ENCODE peak calls at places on chromosomes 3 and 15, in eight cellular contexts. L is stomach, Z is ovary, D is tibial nerve, A is A549, N is sigmoid colon, J is HepG2, Y is esophagus muscularis mucosa. R is an unnamed sample.

GRCh38 chr15:90451215-90451850 is 63.3 kb downstream of the IQGAP1 start:
- DNase-seq in D (no peak), A (no peak), J (no peak), Z (no peak), L (no peak), N (no peak), Y (no peak), R (no peak)

GRCh38 chr3:63807901-63808589 is 11.1 kb upstream of the C3orf49 start:
- DNase-seq in Y (no peak), D (no peak), L (no peak), Z (no peak), N (no peak), A (no peak), J (no peak), R (no peak)

GRCh38 chr15:95609096-95609495 is 721.4 kb upstream of the NR2F2 start:
- DNase-seq in A (no peak), N (no peak), Z (no peak), J (no peak), D (no peak), Y (no peak), L (no peak), R (no peak)

GRCh38 chr15:68385240-68385561 is 46.8 kb downstream of the ITGA11 start:
- DNase-seq in D (no peak), J (no peak), Z (peak), Y (no peak), N (peak), L (peak), A (no peak), R (no peak)

GRCh38 chr15:64813075-64813474 is 12.4 kb downstream of the PIF1 start:
- DNase-seq in Z (no peak), J (peak), N (no peak), Y (no peak), L (no peak), A (no peak), D (no peak), R (no peak)

GRCh38 chr3:7285502-7285901 is 424.6 kb downstream of the GRM7 start:
- DNase-seq in A (no peak), N (no peak), Y (no peak), D (no peak), J (no peak), L (no peak), Z (no peak), R (no peak)

GRCh38 chr3:11246663-11246970 is 25.6 kb upstream of the ATG7 start:
- DNase-seq in Z (no peak), Y (no peak), A (no peak), D (no peak), J (no peak), N (no peak), L (no peak), R (no peak)

GRCh38 chr3:190225186-190225692 is 97.0 kb downstream of the CLDN1 start:
- DNase-seq in D (no peak), N (no peak), L (no peak), A (no peak), J (peak), Y (no peak), Z (no peak), R (no peak)

GRCh38 chr15:89628791-89629715 is 26.2 kb downstream of the KIF7 start:
- DNase-seq in D (no peak), Z (no peak), A (no peak), J (no peak), N (no peak), L (no peak), Y (peak), R (no peak)

GRCh38 chr15:49370782-49371181 is 52.3 kb upstream of the FGF7 start:
- DNase-seq in L (no peak), D (no peak), Z (no peak), A (no peak), Y (no peak), J (no peak), N (no peak), R (no peak)

GRCh38 chr15:70127288-70127746 is 29.6 kb upstream of the TLE3 start:
- DNase-seq in L (peak), Z (no peak), N (peak), D (peak), A (no peak), Y (no peak), J (peak), R (peak)

GRCh38 chr3:55413236-55413635 is 73.9 kb downstream of the WNT5A start:
- DNase-seq in Z (no peak), Y (no peak), A (no peak), J (no peak), L (no peak), D (no peak), N (no peak), R (no peak)

GRCh38 chr3:111465081-111465670 is 76.8 kb upstream of the CD96 start:
- DNase-seq in J (no peak), Y (no peak), D (no peak), N (no peak), Z (no peak), A (no peak), L (no peak), R (no peak)

GRCh38 chr3:154684021-154684420 is 254.0 kb upstream of the GPR149 start:
- DNase-seq in A (no peak), N (no peak), D (no peak), J (peak), Y (no peak), Z (no peak), L (no peak), R (no peak)

GRCh38 chr15:76866716-76867321 is 38.3 kb downstream of the SCAPER start:
- DNase-seq in Y (no peak), D (no peak), Z (no peak), L (no peak), A (peak), J (peak), N (no peak), R (no peak)

GRCh38 chr3:25259871-25260270 is 168.2 kb upstream of the RARB start:
- DNase-seq in D (no peak), L (no peak), N (no peak), J (no peak), Y (no peak), Z (no peak), A (no peak), R (no peak)

GRCh38 chr3:59245300-59245878 is 195.6 kb upstream of the CFAP20DC start:
- DNase-seq in J (no peak), Z (no peak), N (no peak), L (no peak), Y (no peak), D (no peak), A (no peak), R (no peak)

GRCh38 chr3:79960594-79960993 is 192.8 kb upstream of the ROBO1 start:
- DNase-seq in J (no peak), N (no peak), Z (no peak), D (no peak), Y (no peak), A (no peak), L (no peak), R (no peak)

GRCh38 chr15:89096664-89097063 is 8.4 kb downstream of the ABHD2 start:
- DNase-seq in Z (no peak), N (peak), A (no peak), L (peak), Y (no peak), J (no peak), D (no peak), R (no peak)

GRCh38 chr15:85840079-85840801 is 45.5 kb upstream of the KLHL25 start:
- DNase-seq in J (peak), Y (peak), L (peak), D (peak), A (peak), Z (peak), N (peak), R (peak)

GRCh38 chr3:175304437-175304836 is 445.3 kb downstream of the NAALADL2 start:
- DNase-seq in D (no peak), Y (no peak), N (no peak), L (no peak), A (no peak), J (no peak), Z (no peak), R (no peak)

GRCh38 chr3:156014456-156014855 is 105.9 kb upstream of the KCNAB1 start:
- DNase-seq in J (no peak), D (no peak), Z (no peak), A (no peak), L (no peak), Y (no peak), N (no peak), R (no peak)

DNA sequence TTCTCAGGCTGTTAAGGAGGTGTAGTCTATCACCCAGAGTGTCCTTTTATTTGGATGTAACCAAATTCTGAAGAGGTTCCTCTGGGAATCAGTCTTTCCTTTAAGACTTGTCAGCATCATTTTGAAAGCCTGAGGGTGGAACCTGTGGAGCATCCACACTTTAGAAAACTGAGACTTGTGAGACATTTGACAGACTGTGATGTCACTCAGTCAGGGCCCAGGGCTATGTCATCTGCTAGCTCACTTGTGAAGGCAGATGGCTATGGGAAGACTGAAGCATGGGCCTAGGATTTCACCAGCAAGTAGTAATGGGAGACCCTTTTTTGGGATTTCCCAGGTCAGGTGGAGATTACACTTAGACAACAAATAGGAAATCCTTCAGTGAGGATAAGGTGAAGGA is 102.7 kb upstream of the KCNAB1 start:
- DNase-seq in A (no peak), N (no peak), D (no peak), L (no peak), Z (no peak), J (no peak), Y (no peak), R (no peak)
- TF ChIP-seq EP300 in A (no peak), N (no peak), D (no peak), L (no peak), Z (no peak), J (no peak), Y (no peak), R (no peak)

GRCh38 chr3:46693897-46694235 is 387 bp upstream of the ALS2CL start:
- DNase-seq in Z (no peak), L (no peak), Y (no peak), A (no peak), N (no peak), D (no peak), J (no peak), R (peak)

GRCh38 chr3:46694520-46694919 is 1.0 kb upstream of the ALS2CL start:
- DNase-seq in Z (no peak), N (no peak), Y (no peak), A (no peak), L (no peak), D (no peak), J (no peak), R (no peak)

GRCh38 chr3:46693038-46693896 is at the start of gene ALS2CL:
- DNase-seq in A (peak), J (no peak), N (peak), Z (peak), L (peak), Y (no peak), D (no peak), R (peak)

GRCh38 chr3:46692566-46692983 is 904 bp downstream of the ALS2CL start:
- DNase-seq in Y (no peak), L (peak), J (no peak), N (no peak), D (no peak), Z (peak), A (peak), R (peak)

DNA sequence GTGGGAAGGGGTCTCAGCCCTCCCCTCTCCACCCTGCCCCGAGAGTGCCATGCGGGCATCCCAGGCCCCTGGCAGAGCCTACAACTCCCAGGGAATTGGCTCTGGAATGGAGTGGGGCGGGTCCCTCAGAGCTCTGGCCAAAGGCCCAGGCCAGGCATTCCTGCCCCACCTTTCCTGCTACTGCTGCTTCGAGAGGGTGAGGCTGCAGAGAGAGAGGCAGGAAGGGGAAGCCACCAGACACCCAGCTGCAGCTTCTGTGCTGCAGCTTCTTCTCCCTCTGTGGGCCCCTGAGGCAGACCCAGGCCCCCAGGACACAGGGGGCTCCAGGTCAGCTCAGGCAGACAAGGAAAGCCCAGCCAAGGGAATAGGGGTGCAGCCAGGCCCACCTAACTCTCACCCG is 2.7 kb downstream of the ALS2CL start:
- DNase-seq in L (peak), A (no peak), Y (no peak), D (no peak), J (no peak), N (no peak), Z (no peak), R (peak)
- TF ChIP-seq EP300 in L (no peak), A (no peak), Y (no peak), D (no peak), J (no peak), N (no peak), Z (no peak), R (no peak)

DNA sequence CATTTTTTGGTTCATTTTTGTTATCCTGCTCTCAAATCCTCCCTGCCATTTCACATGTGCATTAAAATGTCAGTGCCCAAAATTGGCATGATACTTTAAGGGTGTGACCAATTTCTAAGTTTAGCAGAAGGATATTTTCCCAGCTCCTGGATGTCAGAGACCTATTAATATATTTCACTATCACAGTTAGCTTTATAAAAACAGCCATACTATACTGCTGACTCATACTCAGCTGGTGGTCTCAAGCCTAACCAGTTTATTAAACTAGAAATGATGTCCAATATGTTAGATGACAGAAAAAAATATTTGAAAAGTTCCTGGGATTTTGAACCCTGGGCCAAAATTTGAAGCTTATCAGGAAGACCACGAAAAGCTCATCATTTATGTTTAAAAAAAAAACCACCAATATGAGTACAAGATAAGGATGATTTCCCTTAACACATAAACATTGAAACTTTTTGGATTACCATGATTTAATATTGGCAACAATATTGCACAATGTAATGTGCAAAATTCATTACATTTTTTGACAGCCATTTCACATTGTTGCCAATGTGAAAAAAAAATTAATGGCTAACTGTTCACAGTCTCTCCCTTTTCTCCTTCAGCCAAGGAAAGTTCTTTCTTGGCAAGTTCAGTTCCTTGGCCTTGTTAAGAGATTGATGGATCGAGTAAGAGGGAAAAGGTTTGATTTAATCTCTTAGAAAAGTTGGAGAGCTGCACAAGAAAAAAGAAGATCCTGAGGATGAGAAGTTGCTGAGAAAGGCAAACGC is 61.0 kb upstream of the ZNF280D start:
- DNase-seq in D (no peak), N (no peak), A (no peak), Y (no peak), J (no peak), Z (no peak), L (no peak), R (no peak)
- TF ChIP-seq EP300 in D (no peak), N (no peak), A (no peak), Y (no peak), J (no peak), Z (no peak), L (no peak), R (no peak)

GRCh38 chr3:86969500-86970189 is 21.3 kb downstream of the VGLL3 start:
- DNase-seq in A (no peak), L (no peak), J (peak), Z (no peak), N (no peak), D (no peak), Y (no peak), R (no peak)
- TF ChIP-seq EP300 in A (no peak), L (no peak), J (no peak), Z (no peak), N (no peak), D (no peak), Y (no peak), R (no peak)

GRCh38 chr3:94246136-94246535 is 183.3 kb downstream of the NSUN3 start:
- DNase-seq in J (no peak), A (no peak), Z (no peak), D (no peak), N (no peak), Y (no peak), L (no peak), R (no peak)
- TF ChIP-seq EP300 in J (no peak), A (no peak), Z (no peak), D (no peak), N (no peak), Y (no peak), L (no peak), R (no peak)

GRCh38 chr15:73460662-73461061 is 17.7 kb downstream of the REC114 start:
- DNase-seq in Z (no peak), Y (no peak), D (no peak), L (no peak), J (no peak), N (no peak), A (no peak), R (no peak)

GRCh38 chr15:73467758-73468157 is 24.8 kb downstream of the REC114 start:
- DNase-seq in A (no peak), Z (no peak), L (no peak), N (no peak), D (no peak), Y (no peak), J (no peak), R (no peak)

GRCh38 chr15:73464602-73465001 is 21.6 kb downstream of the REC114 start:
- DNase-seq in L (no peak), J (no peak), A (peak), Y (no peak), N (no peak), D (no peak), Z (no peak), R (no peak)
- TF ChIP-seq EP300 in L (no peak), J (no peak), A (no peak), Y (no peak), N (no peak), D (no peak), Z (no peak), R (no peak)

DNA sequence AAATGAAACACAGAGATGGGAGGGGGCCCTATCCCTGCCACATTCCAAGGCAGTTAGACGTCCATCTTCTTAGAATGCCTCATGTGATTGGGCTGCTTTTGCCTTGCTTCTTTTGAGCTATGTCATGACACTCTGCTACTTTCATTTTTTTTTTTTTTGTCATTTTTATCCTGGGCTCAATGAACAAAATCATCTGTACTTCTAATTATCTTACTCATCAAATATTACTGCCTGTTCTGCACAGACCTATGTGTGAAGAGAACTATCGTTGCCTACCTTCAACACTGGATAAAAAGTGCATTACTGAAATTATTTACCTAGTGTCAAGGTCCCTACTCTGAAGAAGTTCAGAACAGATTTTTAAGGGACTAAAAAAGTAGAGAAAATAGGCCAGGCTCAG is 83.8 kb upstream of the FAM98B start:
- DNase-seq in J (no peak), D (no peak), N (no peak), A (no peak), L (no peak), Z (no peak), Y (no peak), R (no peak)
- TF ChIP-seq EP300 in J (no peak), D (no peak), N (no peak), A (no peak), L (no peak), Z (no peak), Y (no peak), R (no peak)

GRCh38 chr3:17166369-17166768 is 281.6 kb downstream of the PLCL2 start:
- DNase-seq in D (no peak), N (no peak), J (no peak), L (no peak), Z (no peak), Y (no peak), A (no peak), R (no peak)
- TF ChIP-seq EP300 in D (no peak), N (no peak), J (no peak), L (no peak), Z (no peak), Y (no peak), A (no peak), R (no peak)

GRCh38 chr3:184259878-184260570 is 1.3 kb downstream of the CAMK2N2 start:
- DNase-seq in A (peak), Y (no peak), N (no peak), J (no peak), Z (peak), D (no peak), L (peak), R (peak)
- TF ChIP-seq EP300 in A (no peak), Y (no peak), N (no peak), J (no peak), Z (no peak), D (no peak), L (no peak), R (no peak)